ENCODE peak calls at places on chromosomes 6 and 20, in six cellular contexts. P is RWPE1, U is dorsolateral prefrontal cortex, X is lung, N is fibroblast of pulmonary artery, L is fibroblast of the aortic adventitia. I is an unnamed sample.

GRCh38 chr6:91018586-91018985 is 431.7 kb upstream of the MAP3K7 start:
- DNase-seq in P (no peak), U (no peak), X (no peak), N (no peak), L (no peak), I (no peak)

GRCh38 chr6:138087549-138087948 is 19.7 kb downstream of the PERP start:
- DNase-seq in P (peak), U (no peak), X (no peak), N (no peak), L (no peak), I (no peak)

GRCh38 chr20:35006009-35006408 is 50.3 kb downstream of the MYH7B start:
- DNase-seq in P (no peak), U (peak), X (no peak), N (no peak), L (no peak), I (no peak)

GRCh38 chr20:43237651-43238050 is 47.9 kb upstream of the PTPRT start:
- DNase-seq in P (no peak), U (peak), X (no peak), N (no peak), L (no peak), I (no peak)

GRCh38 chr6:159761135-159761872 is 541 bp upstream of the ACAT2 start:
- DNase-seq in P (peak), U (no peak), X (no peak), N (peak), L (peak), I (no peak)

GRCh38 chr6:117346142-117346930 is 79.4 kb downstream of the ROS1 start:
- DNase-seq in P (peak), U (no peak), X (no peak), N (peak), L (peak), I (no peak)

GRCh38 chr6:170128346-170128745 is 162.5 kb downstream of the DLL1 start:
- DNase-seq in P (no peak), U (no peak), X (no peak), N (no peak), L (no peak), I (peak)

GRCh38 chr6:55833284-55833683 is 42.1 kb downstream of the BMP5 start:
- DNase-seq in P (no peak), U (no peak), X (no peak), N (no peak), L (no peak), I (no peak)

GRCh38 chr6:154352898-154353585 is 3.6 kb downstream of the IPCEF1 start:
- DNase-seq in P (no peak), U (no peak), X (no peak), N (no peak), L (no peak), I (no peak)

GRCh38 chr6:34546551-34547321 is 9.4 kb downstream of the SPDEF start:
- DNase-seq in P (no peak), U (peak), X (peak), N (peak), L (peak), I (no peak)

GRCh38 chr6:46175446-46175845 is 4.7 kb upstream of the ENPP5 start:
- DNase-seq in P (no peak), U (no peak), X (no peak), N (no peak), L (no peak), I (no peak)

GRCh38 chr6:27839303-27840081 is 72.7 kb downstream of the OR2B2 start:
- DNase-seq in P (peak), U (peak), X (peak), N (peak), L (peak), I (no peak)

GRCh38 chr6:134363323-134364039 is 45.6 kb upstream of the SGK1 start:
- DNase-seq in P (peak), U (no peak), X (no peak), N (peak), L (peak), I (no peak)

GRCh38 chr20:17849901-17850673 is 118.5 kb downstream of the SNX5 start:
- DNase-seq in P (peak), U (no peak), X (peak), N (peak), L (peak), I (no peak)

GRCh38 chr20:46219190-46219589 is 89.1 kb downstream of the CDH22 start:
- DNase-seq in P (no peak), U (no peak), X (no peak), N (no peak), L (no peak), I (no peak)

GRCh38 chr20:46221271-46221670 is 87.0 kb downstream of the CDH22 start:
- DNase-seq in P (no peak), U (peak), X (no peak), N (no peak), L (no peak), I (no peak)

GRCh38 chr20:46220808-46221207 is 87.5 kb downstream of the CDH22 start:
- DNase-seq in P (peak), U (peak), X (no peak), N (no peak), L (no peak), I (no peak)

GRCh38 chr20:46218656-46219055 is 89.6 kb downstream of the CDH22 start:
- DNase-seq in P (no peak), U (no peak), X (no peak), N (no peak), L (no peak), I (no peak)

GRCh38 chr20:46219920-46220319 is 88.4 kb downstream of the CDH22 start:
- DNase-seq in P (no peak), U (no peak), X (no peak), N (no peak), L (no peak), I (no peak)
- TF ChIP-seq CTCF in P (no peak), U (no peak), X (no peak), N (no peak), L (no peak), I (no peak)

DNA sequence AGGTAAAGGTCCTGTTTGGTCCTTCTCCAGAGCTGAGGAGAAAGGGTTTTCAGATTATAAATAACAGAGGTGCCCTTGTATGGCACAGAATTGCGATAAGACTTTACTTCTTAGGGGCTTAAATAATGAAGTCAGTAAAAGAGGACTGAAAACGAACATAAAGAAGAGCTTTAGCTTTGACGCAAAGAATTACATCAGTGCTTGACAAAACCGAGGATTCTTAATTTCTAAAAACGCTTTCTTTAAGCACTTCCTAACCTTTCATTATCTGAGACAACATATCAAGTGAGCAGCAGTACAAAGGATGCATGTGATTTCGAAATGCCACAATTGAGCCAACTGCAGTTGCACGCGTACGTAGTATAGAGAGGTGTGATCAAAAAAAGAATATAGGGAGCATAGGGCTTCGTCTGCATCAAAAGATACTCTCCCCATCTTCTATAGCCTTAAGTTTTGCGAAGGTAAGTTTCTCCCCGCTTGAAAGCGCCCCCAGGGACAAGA is 848 bp upstream of the LOC128125822 start:
- DNase-seq in P (no peak), U (no peak), X (no peak), N (no peak), L (no peak), I (no peak)
- TF ChIP-seq CTCF in P (peak), U (no peak), X (no peak), N (no peak), L (peak), I (no peak)

DNA sequence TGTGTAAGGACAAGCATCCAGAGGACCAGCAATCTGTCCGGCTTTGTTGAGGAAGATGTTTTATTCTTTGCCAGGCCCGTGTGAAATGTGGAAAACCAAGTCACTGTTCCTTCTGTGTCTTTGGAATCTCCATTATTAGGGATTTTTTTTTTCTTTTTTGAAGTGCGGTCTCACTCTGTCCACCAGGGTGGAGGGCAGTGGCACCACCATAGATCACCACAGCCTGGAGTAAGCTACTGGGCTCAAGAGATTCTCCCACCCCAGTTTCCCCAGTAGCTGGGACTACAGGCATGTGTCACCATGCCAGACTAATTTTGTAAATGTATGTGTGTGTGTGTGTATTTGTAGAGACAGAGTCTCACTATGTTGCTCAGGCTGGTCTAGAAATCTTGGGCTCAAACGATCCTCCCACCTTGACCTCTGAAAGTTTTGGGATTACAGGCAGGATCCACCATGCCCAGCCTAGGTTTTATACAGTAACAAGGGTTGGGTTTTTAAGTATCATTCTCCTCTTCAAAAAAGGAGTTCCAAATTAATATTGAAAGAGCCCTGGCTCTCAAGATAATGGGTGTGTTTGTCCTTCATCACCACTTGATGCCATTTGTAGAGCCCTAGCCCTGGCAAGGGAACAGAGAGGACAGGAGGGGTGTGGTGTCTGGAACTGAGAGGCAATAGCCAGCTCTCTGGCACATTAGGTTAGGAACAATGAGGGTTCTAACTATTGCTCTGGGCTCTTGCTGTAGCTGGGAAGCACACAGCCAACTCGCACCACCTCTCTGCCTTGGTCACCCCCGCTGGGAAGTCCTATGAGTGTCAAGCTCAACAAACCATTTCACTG is 3.1 kb downstream of the LAMP5 start:
- DNase-seq in P (no peak), U (no peak), X (peak), N (no peak), L (no peak), I (no peak)
- TF ChIP-seq CTCF in P (no peak), U (no peak), X (no peak), N (no peak), L (no peak), I (peak)

GRCh38 chr6:129251669-129252376 is 368.9 kb downstream of the LAMA2 start:
- DNase-seq in P (peak), U (peak), X (no peak), N (peak), L (peak), I (peak)
- TF ChIP-seq CTCF in P (peak), U (peak), X (peak), N (peak), L (peak), I (peak)

GRCh38 chr6:3830806-3831205 is 18.4 kb upstream of the FAM50B start:
- DNase-seq in P (no peak), U (no peak), X (no peak), N (no peak), L (no peak), I (no peak)

GRCh38 chr6:3831741-3832530 is 17.2 kb upstream of the FAM50B start:
- DNase-seq in P (no peak), U (no peak), X (no peak), N (peak), L (peak), I (no peak)

GRCh38 chr6:3838992-3839867 is 9.9 kb upstream of the FAM50B start:
- DNase-seq in P (no peak), U (no peak), X (no peak), N (peak), L (peak), I (no peak)

GRCh38 chr6:3837781-3838180 is 11.4 kb upstream of the FAM50B start:
- DNase-seq in P (no peak), U (no peak), X (no peak), N (no peak), L (no peak), I (no peak)

DNA sequence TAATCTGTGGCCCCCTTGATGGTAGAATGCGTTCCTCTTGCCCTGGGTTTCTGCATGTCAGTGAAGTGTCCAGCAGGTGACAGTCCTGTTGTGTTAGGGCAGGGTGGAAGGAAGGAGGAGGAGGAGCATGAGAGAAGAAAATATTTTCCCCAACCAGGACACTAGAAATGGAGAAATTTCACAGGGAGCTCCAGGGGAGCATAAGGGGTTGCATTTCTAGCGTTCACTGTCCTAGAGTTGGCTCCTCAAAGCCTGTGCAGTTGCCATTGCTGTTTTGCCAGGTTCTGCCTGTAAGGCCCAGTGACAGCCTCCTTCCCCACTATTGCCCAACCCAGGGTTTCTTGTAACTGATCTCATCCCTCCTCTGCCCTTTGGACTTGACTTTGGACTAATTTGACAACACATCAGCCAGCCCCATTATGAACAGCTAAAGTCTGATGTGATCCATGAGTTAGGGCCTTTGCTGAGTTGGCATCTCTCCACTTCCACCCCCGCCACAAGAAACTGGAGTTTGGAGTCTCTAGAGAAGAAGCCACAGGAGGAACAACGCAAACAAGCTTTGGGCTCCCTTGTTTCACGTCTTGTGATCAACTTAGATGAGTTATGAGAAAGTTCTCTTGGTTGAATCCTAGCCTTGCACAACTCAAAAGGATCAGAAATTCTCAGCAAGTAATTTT is 14.0 kb upstream of the FAM50B start:
- DNase-seq in P (no peak), U (no peak), X (peak), N (peak), L (peak), I (no peak)
- TF ChIP-seq CTCF in P (no peak), U (no peak), X (no peak), N (no peak), L (no peak), I (no peak)

GRCh38 chr6:93017626-93018025 is 401.7 kb downstream of the EPHA7 start:
- DNase-seq in P (no peak), U (no peak), X (no peak), N (no peak), L (no peak), I (no peak)

GRCh38 chr6:93013054-93013453 is 406.3 kb downstream of the EPHA7 start:
- DNase-seq in P (no peak), U (no peak), X (no peak), N (no peak), L (no peak), I (no peak)

GRCh38 chr6:93021235-93021909 is 398.0 kb downstream of the EPHA7 start:
- DNase-seq in P (no peak), U (no peak), X (no peak), N (no peak), L (no peak), I (no peak)

DNA sequence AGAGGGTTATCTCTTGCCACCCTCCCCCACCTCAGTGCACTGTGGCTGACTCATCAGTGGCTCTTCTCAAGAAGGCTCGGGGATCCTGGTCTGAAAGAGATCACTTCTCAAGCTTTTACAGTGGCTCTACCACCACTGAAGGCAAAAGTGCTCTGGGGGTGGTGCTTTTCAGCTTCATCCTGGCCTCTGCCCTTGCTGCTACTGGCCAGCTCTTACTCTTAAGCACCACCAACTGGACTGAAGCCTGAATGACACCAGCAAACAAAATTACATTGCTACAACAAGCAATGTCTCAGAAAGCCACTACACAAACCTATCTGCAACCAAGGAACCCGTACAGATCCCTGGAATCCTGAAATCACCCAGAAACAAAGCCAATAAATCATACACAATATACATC is 402.1 kb downstream of the EPHA7 start:
- DNase-seq in P (no peak), U (no peak), X (no peak), N (peak), L (peak), I (no peak)
- TF ChIP-seq CTCF in P (no peak), U (no peak), X (no peak), N (no peak), L (peak), I (no peak)

DNA sequence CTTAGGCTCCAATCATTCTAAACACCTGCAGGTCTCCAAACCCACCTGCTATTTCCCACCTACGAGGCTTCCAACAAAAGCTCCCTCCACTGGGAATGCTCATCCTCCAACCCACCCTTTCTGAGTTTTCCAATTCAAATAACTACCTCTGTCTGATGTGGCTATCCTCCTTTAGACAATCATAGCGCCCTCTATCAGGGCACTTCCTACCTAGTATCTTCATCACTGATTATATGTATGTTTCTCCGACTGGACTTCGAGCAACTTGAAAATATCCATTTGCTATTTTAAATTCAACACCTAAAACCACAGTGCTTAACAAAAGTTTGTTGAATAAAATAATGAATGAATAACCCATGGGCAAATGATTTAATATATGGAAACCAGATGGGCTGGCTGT is 41.3 kb downstream of the MTFR2 start:
- DNase-seq in P (no peak), U (no peak), X (no peak), N (no peak), L (no peak), I (no peak)
- TF ChIP-seq CTCF in P (no peak), U (no peak), X (no peak), N (no peak), L (no peak), I (no peak)